ENCODE peak calls at places on chromosomes 1 and 21, in ten cellular contexts. F, R, W, X, D, M, N, E, C and H are unnamed samples.

GRCh38 chr1:84540759-84541158 is 33.5 kb downstream of the CTBS start:
- DNase-seq in F (no peak), R (no peak), W (no peak), X (no peak), D (no peak), M (no peak), N (no peak), E (no peak), C (no peak), H (no peak)

GRCh38 chr1:40787733-40788560 is 4.4 kb downstream of the KCNQ4 start:
- DNase-seq in F (no peak), R (no peak), W (no peak), X (no peak), D (no peak), M (no peak), N (no peak), E (no peak), C (no peak), H (no peak)

GRCh38 chr1:201505505-201505893 is 1.4 kb downstream of the CSRP1 start:
- DNase-seq in F (no peak), R (peak), W (no peak), X (no peak), D (no peak), M (no peak), N (no peak), E (no peak), C (peak), H (no peak)

GRCh38 chr1:39902121-39902807 is 547 bp upstream of the MYCL start:
- DNase-seq in F (peak), R (no peak), W (peak), X (no peak), D (no peak), M (peak), N (peak), E (peak), C (peak), H (peak)

GRCh38 chr21:22881131-22881530 is 1882.9 kb downstream of the NCAM2 start:
- DNase-seq in F (no peak), R (no peak), W (no peak), X (no peak), D (no peak), M (peak), N (no peak), E (no peak), C (no peak), H (no peak)

GRCh38 chr1:58884706-58885661 is 101.1 kb upstream of the JUN start:
- DNase-seq in F (no peak), R (peak), W (no peak), X (no peak), D (no peak), M (no peak), N (no peak), E (no peak), C (peak), H (peak)

GRCh38 chr1:160608941-160609340 is 29.6 kb upstream of the CD84 start:
- DNase-seq in F (no peak), R (no peak), W (no peak), X (no peak), D (no peak), M (no peak), N (no peak), E (no peak), C (no peak), H (no peak)

GRCh38 chr1:183021405-183022201 is 1.6 kb upstream of the LAMC1 start:
- DNase-seq in F (no peak), R (no peak), W (no peak), X (no peak), D (no peak), M (no peak), N (no peak), E (no peak), C (no peak), H (no peak)

GRCh38 chr1:22038036-22038435 is 14.5 kb upstream of the CDC42 start:
- DNase-seq in F (no peak), R (no peak), W (no peak), X (no peak), D (no peak), M (no peak), N (no peak), E (no peak), C (no peak), H (no peak)

GRCh38 chr1:245448858-245449534 is 294.2 kb downstream of the KIF26B start:
- DNase-seq in F (no peak), R (no peak), W (no peak), X (no peak), D (no peak), M (no peak), N (no peak), E (no peak), C (no peak), H (no peak)

GRCh38 chr21:31866077-31866511 is 6.7 kb upstream of the HUNK start:
- DNase-seq in F (peak), R (peak), W (peak), X (peak), D (no peak), M (peak), N (peak), E (peak), C (peak), H (peak)

GRCh38 chr1:204077979-204078696 is 5.2 kb downstream of the SOX13 start:
- DNase-seq in F (no peak), R (no peak), W (no peak), X (peak), D (no peak), M (peak), N (no peak), E (no peak), C (no peak), H (peak)

GRCh38 chr1:233251321-233251720 is 44.2 kb downstream of the PCNX2 start:
- DNase-seq in F (no peak), R (no peak), W (no peak), X (no peak), D (no peak), M (no peak), N (no peak), E (no peak), C (no peak), H (no peak)
- H3K4me3 ChIP-seq in F (no peak), R (no peak), W (no peak), X (no peak), D (no peak), M (no peak), N (no peak), E (no peak), C (no peak), H (no peak)

GRCh38 chr21:41953831-41954653 is at the start of gene C2CD2:
- DNase-seq in F (no peak), R (peak), W (no peak), X (no peak), D (no peak), M (peak), N (no peak), E (peak), C (peak), H (no peak)
- TF ChIP-seq POLR2AphosphoS5 in F (peak), R (no peak), W (no peak), X (no peak), D (no peak), M (peak), N (peak), E (peak), C (no peak), H (no peak)

DNA sequence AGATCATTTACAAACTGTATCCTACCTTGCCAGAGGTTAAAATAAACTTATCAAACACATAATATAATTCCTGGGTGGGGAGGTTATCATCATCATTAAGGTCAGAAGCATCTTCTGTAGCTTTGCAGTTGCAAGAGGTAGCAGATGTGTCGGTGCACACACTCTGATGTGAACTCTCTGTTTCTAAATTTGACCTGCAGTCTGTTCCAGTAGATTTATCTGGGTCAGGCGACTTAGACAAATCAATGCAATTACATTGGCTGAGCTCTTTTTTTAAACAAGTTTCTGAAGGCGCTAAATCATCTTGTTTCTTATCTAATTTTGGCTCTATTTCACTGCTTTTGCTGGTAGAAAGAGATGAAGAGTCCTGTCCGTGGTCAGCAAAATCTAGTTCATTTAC is 70.4 kb downstream of the PRPF38A start:
- DNase-seq in F (no peak), R (no peak), W (no peak), X (no peak), D (no peak), M (no peak), N (no peak), E (no peak), C (no peak), H (no peak)
- H3K4me3 ChIP-seq in F (no peak), R (no peak), W (no peak), X (no peak), D (no peak), M (no peak), N (no peak), E (no peak), C (no peak), H (no peak)

DNA sequence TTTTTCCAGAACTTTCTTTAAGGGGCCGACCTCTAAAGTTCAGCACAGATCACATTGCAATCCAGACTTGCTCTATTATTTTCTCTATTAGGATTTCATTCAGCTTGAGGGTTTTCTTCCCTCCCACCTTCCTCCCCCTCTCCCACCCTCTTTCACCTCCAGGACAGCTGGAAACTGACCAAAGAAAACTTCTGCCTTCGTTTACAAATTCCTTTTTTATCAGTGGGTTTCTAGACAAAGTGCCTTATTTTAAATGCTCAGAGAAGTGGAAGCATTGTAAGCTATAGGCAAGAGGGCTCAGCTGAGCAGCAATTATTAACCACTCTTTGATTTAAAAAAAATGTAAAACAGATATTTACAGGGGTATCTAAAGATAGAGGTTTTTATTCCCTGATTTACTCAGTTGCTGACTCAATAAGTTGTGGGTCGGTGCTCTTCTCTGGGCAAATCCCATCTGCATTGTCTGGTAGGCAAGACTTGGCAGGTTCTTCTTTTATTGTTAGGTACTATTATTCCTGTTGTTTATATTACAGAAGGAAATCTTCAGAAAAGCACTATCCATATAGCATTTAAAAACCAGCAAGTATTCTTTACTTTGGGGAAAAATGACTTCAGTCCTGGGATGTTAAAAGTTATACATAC is 277.0 kb upstream of the C1orf105 start:
- DNase-seq in F (no peak), R (no peak), W (no peak), X (no peak), D (no peak), M (no peak), N (no peak), E (no peak), C (no peak), H (no peak)
- TF ChIP-seq POLR2AphosphoS5 in F (no peak), R (no peak), W (no peak), X (no peak), D (peak), M (no peak), N (no peak), E (no peak), C (no peak), H (no peak)

DNA sequence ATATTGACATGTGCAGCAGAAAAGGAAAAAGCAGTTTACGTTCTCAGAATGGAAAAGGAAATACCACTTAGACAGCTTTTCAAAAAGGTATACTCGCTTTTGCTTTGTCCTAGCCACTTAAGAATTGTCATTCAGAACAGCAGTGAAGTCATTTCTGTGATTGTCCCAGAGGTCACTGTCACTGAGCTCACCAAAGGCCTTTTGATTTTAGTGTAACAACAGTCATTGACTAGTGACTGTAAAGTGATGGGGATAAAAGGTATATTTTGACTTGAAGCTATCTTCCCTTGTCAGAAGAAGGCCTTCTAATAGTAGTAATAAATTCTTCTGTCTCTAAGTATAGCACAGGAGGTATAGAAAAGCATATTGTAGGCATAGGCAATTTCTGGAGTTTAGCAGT is 42.6 kb upstream of the TADA1 start:
- DNase-seq in F (no peak), R (no peak), W (no peak), X (no peak), D (no peak), M (no peak), N (no peak), E (no peak), C (no peak), H (no peak)
- H3K4me3 ChIP-seq in F (no peak), R (no peak), W (no peak), X (no peak), D (no peak), M (no peak), N (no peak), E (no peak), C (no peak), H (no peak)

DNA sequence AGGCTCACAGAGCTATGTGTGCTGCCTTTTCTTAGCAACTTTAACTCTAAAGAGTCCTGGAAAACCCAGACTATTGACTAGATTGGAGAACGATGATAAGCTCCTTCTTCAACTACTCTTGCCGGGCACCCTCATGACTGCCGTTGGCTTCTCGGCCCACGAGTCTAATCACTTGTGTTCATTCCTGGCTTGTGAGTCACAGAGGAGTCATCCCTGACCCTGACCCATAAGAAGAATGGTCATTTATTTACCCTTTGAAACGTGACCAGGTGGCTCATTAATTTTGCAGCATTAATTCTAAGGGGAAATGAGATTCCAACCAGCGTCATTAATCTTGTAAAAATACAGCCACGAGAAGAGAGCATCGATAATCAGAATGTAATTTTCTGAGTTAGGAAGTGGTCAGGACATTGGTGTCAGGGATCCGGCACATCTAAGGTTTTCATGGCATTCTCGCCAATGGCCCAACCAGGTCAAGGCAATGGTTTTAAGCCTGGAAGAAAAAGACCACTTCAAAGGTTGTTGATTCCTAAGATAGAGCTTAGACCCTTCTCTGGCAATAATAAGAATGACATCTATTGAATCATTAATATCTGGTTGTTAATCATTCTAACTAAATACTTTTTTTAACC is 183.6 kb upstream of the RUNX1 start:
- DNase-seq in F (peak), R (no peak), W (no peak), X (no peak), D (no peak), M (no peak), N (no peak), E (peak), C (no peak), H (no peak)
- TF ChIP-seq POLR2AphosphoS5 in F (no peak), R (no peak), W (no peak), X (no peak), D (no peak), M (no peak), N (no peak), E (no peak), C (no peak), H (no peak)

DNA sequence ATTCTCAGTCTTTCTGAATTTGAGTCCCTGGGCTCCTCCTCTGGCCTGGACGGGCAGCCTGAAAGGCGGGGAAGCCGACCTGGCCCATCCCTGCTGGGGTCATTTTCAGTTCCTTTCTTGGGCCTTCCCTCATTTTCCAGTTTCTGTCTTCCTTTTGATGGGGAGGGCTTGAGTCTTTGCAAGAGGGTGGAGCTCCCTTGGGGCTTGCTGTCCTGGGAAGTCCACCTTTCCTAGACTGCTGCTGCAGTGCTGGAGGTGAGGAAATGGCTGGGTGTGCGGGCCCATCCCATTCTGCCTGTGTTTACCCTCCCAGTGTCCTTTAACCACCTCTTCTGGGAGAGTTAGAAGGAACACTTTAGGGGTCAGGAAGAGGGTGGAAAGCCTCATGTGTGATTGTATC is 40.4 kb upstream of the SYNC start:
- DNase-seq in F (no peak), R (no peak), W (no peak), X (no peak), D (no peak), M (no peak), N (no peak), E (peak), C (no peak), H (no peak)
- H3K4me3 ChIP-seq in F (peak), R (no peak), W (peak), X (peak), D (peak), M (peak), N (peak), E (no peak), C (no peak), H (peak)

GRCh38 chr1:232591344-232591743 is 38.6 kb downstream of the SIPA1L2 start:
- DNase-seq in F (no peak), R (no peak), W (no peak), X (no peak), D (peak), M (no peak), N (no peak), E (no peak), C (no peak), H (no peak)
- TF ChIP-seq POLR2AphosphoS5 in F (no peak), R (no peak), W (no peak), X (no peak), D (no peak), M (no peak), N (no peak), E (no peak), C (no peak), H (no peak)

GRCh38 chr1:54355931-54356679 is 50.1 kb downstream of the SSBP3 start:
- DNase-seq in F (no peak), R (no peak), W (no peak), X (no peak), D (no peak), M (no peak), N (no peak), E (peak), C (peak), H (no peak)
- H3K4me3 ChIP-seq in F (no peak), R (no peak), W (peak), X (no peak), D (peak), M (no peak), N (no peak), E (peak), C (no peak), H (no peak)

DNA sequence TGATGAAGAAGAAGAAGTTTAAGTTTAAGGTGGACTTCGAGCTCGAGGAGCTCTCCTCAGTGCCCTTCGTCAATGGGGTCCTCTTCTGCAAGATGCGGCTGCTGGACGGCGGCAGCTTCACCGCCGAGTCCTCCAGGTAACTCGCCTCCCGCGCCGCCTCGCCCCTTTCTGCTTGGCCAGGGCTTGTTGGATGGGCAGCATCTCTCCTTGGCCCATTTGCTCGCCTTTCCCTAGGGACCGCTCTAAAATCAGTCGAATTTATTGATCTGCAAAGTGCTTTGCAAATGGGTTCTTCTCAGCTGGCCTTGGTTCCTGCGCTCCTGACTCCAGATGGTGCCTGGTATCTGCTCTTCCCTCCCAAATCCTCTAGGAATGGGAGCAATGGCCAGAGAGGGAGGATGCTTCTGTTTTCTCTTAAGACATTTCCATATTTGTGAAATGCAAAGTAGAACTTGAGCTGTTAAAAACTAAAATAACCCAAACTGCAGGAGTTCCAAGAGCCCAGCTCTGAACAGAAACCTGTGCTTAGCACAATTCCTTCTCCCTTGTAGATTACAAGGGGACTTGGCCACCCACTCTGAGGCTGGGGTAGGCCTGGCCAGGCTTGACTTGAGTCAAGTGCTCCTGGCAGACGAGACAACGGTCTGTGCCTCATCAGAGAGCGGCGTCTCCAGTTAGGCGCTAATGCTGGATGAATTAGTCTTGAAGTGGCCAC is 687 bp downstream of the EEIG2 start:
- DNase-seq in F (peak), R (peak), W (peak), X (peak), D (no peak), M (peak), N (no peak), E (no peak), C (peak), H (peak)
- TF ChIP-seq POLR2AphosphoS5 in F (peak), R (no peak), W (no peak), X (peak), D (peak), M (peak), N (no peak), E (peak), C (no peak), H (no peak)